ENCODE peak calls at places on chromosomes 11 and 22, in seven cellular contexts. One of them, this sample, is unnamed.

GRCh38 chr11:28383471-28383870 is 275.3 kb downstream of the METTL15 start:
- DNase-seq in GM12864: no peak
- DNase-seq in NCI-H460: no peak
- DNase-seq in ACHN: no peak
- DNase-seq in anterior cingulate cortex: no peak
- DNase-seq in GM10248: no peak
- DNase-seq in C1 segment of cervical spinal cord: no peak
- DNase-seq in this sample: no peak

GRCh38 chr22:48895831-48896765 is 931.6 kb downstream of the BRD1 start:
- DNase-seq in GM12864: no peak
- DNase-seq in NCI-H460: no peak
- DNase-seq in ACHN: no peak
- DNase-seq in anterior cingulate cortex: no peak
- DNase-seq in GM10248: no peak
- DNase-seq in C1 segment of cervical spinal cord: no peak
- DNase-seq in this sample: peak

GRCh38 chr11:95831198-95831883 is 41.0 kb downstream of the CEP57 start:
- DNase-seq in GM12864: no peak
- DNase-seq in NCI-H460: no peak
- DNase-seq in ACHN: peak
- DNase-seq in anterior cingulate cortex: no peak
- DNase-seq in GM10248: no peak
- DNase-seq in C1 segment of cervical spinal cord: no peak
- DNase-seq in this sample: no peak

GRCh38 chr11:62458212-62459002 is 39.6 kb downstream of the SCGB1A1 start:
- DNase-seq in GM12864: no peak
- DNase-seq in NCI-H460: no peak
- DNase-seq in ACHN: no peak
- DNase-seq in anterior cingulate cortex: no peak
- DNase-seq in GM10248: no peak
- DNase-seq in C1 segment of cervical spinal cord: no peak
- DNase-seq in this sample: no peak

GRCh38 chr22:40509401-40510134 is 127.0 kb downstream of the MRTFA start:
- DNase-seq in GM12864: no peak
- DNase-seq in NCI-H460: no peak
- DNase-seq in ACHN: peak
- DNase-seq in anterior cingulate cortex: no peak
- DNase-seq in GM10248: no peak
- DNase-seq in C1 segment of cervical spinal cord: no peak
- DNase-seq in this sample: no peak

GRCh38 chr22:37454857-37455686 is 27.8 kb upstream of the ELFN2 start:
- DNase-seq in GM12864: no peak
- DNase-seq in NCI-H460: no peak
- DNase-seq in ACHN: peak
- DNase-seq in anterior cingulate cortex: no peak
- DNase-seq in GM10248: no peak
- DNase-seq in C1 segment of cervical spinal cord: no peak
- DNase-seq in this sample: peak

GRCh38 chr22:41028841-41029240 is 63.6 kb upstream of the EP300 start:
- DNase-seq in GM12864: no peak
- DNase-seq in NCI-H460: no peak
- DNase-seq in ACHN: peak
- DNase-seq in anterior cingulate cortex: no peak
- DNase-seq in GM10248: no peak
- DNase-seq in C1 segment of cervical spinal cord: no peak
- DNase-seq in this sample: no peak

GRCh38 chr11:64318694-64319420 is 936 bp downstream of the PRDX5 start:
- DNase-seq in GM12864: no peak
- DNase-seq in NCI-H460: no peak
- DNase-seq in ACHN: no peak
- DNase-seq in anterior cingulate cortex: no peak
- DNase-seq in GM10248: no peak
- DNase-seq in C1 segment of cervical spinal cord: no peak
- DNase-seq in this sample: peak

GRCh38 chr11:119779195-119780071 is 50.4 kb upstream of the NECTIN1 start:
- DNase-seq in GM12864: no peak
- DNase-seq in NCI-H460: no peak
- DNase-seq in ACHN: no peak
- DNase-seq in anterior cingulate cortex: no peak
- DNase-seq in GM10248: no peak
- DNase-seq in C1 segment of cervical spinal cord: no peak
- DNase-seq in this sample: no peak

GRCh38 chr22:50420581-50420980 is 54.3 kb downstream of the SBF1 start:
- DNase-seq in GM12864: no peak
- DNase-seq in NCI-H460: no peak
- DNase-seq in ACHN: no peak
- DNase-seq in anterior cingulate cortex: no peak
- DNase-seq in GM10248: no peak
- DNase-seq in C1 segment of cervical spinal cord: no peak
- DNase-seq in this sample: no peak

This sample was measured in left lobe of liver.